ENCODE peak calls at places on chromosome 2, in four cellular contexts. U is IMR-90, B is mammary epithelial cell, A is hepatocyte. K is an unnamed sample. For H3K4me1, the result is how much of the 10 kb centered on the place peaks cover.

GRCh38 chr2:120314656-120315366 is 31.1 kb upstream of the INHBB start:
- DNase-seq in U (no peak), A (no peak), B (no peak), K (no peak)

GRCh38 chr2:205998601-205999000 is 87.4 kb downstream of the INO80D start:
- DNase-seq in U (peak), B (no peak), A (no peak), K (no peak)

GRCh38 chr2:191064590-191064989 is 50.6 kb upstream of the STAT1 start:
- DNase-seq in B (no peak), A (no peak), U (no peak), K (no peak)

GRCh38 chr2:231181848-231182247 is 16.6 kb upstream of the ARMC9 start:
- DNase-seq in A (no peak), B (peak), U (peak), K (no peak)

GRCh38 chr2:218230882-218231281 is 13.9 kb downstream of the ARPC2 start:
- DNase-seq in U (peak), A (peak), B (peak), K (no peak)

GRCh38 chr2:133643822-133644221 is 75.6 kb upstream of the NCKAP5 start:
- DNase-seq in U (no peak), A (no peak), B (no peak), K (no peak)

GRCh38 chr2:46847185-46847710 is 68.4 kb downstream of the MCFD2 start:
- DNase-seq in A (peak), U (peak), B (peak), K (no peak)

GRCh38 chr2:1514391-1515072 is 101.3 kb downstream of the TPO start:
- DNase-seq in A (no peak), B (no peak), U (no peak), K (no peak)

GRCh38 chr2:8490166-8490565 is 191.7 kb upstream of the ID2 start:
- DNase-seq in A (no peak), B (no peak), U (peak), K (no peak)

GRCh38 chr2:11203480-11203879 is 48.2 kb downstream of the SLC66A3 start:
- DNase-seq in B (peak), A (no peak), U (peak), K (no peak)

GRCh38 chr2:9423922-9424272 is 443 bp downstream of the CPSF3 start:
- DNase-seq in U (peak), A (no peak), B (no peak), K (no peak)

GRCh38 chr2:237159006-237159897 is 73.6 kb downstream of the COPS8 start:
- DNase-seq in U (no peak), B (no peak), A (no peak), K (no peak)

GRCh38 chr2:109070290-109070689 is 58.7 kb upstream of the SH3RF3 start:
- DNase-seq in B (no peak), A (no peak), U (no peak), K (no peak)

GRCh38 chr2:234363011-234363487 is 133.8 kb downstream of the ARL4C start:
- DNase-seq in B (no peak), A (peak), U (no peak), K (no peak)

GRCh38 chr2:240223631-240224030 is 83.2 kb upstream of the OTOS start:
- DNase-seq in A (no peak), B (no peak), U (no peak), K (no peak)

GRCh38 chr2:2025803-2026202 is 281.5 kb upstream of the PXDN start:
- DNase-seq in B (no peak), U (no peak), A (no peak), K (no peak)

DNA sequence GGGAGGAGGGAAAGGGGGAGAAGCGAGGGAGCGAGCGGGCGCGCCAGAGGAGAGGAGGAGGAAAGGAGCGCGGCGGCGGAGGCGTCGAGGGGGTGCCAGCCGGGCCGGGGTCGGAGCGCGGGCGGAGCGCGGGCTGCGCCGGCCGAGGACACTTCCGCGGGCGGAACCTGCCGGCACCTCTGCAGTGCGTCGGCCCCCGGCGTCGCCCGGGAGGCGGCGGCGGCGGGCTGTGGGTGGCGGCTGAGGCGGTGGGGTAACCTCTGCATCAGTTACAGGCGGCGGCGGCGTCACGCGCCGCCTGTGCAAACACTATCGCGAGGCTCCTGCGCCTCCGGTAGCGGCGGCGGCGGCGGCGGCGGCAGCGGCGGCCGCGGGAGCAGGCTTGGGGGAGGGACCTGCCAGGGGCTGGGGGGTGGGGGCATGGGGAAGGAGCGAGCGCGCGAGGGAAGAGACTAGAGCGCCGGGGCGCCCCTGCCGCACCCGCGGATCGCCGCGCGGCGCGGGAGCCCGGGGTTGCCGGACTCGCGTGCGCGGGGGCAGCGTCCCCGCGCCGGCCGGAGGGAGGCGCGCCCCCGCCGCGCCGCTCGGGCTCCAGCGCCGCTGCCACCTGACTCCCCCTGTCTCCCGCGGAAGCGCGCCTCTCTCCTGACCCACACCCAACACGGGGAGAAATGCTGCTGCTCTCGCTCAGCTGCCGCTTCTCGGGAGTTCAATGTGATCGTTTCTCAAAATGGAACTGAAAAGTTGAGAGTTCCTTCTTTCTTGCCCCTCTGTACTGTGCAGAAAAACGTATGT is at the start of gene TLK1:
- DNase-seq in B (peak), A (peak), U (peak), K (no peak)
- H3K4me1 ChIP-seq in B (under half), A (under half), U (under half), K (under half)

GRCh38 chr2:106065983-106066826 is 127.9 kb downstream of the UXS1 start:
- DNase-seq in U (no peak), B (no peak), A (no peak), K (no peak)
- H2AFZ ChIP-seq in U (peak), B (peak), A (peak), K (no peak)

DNA sequence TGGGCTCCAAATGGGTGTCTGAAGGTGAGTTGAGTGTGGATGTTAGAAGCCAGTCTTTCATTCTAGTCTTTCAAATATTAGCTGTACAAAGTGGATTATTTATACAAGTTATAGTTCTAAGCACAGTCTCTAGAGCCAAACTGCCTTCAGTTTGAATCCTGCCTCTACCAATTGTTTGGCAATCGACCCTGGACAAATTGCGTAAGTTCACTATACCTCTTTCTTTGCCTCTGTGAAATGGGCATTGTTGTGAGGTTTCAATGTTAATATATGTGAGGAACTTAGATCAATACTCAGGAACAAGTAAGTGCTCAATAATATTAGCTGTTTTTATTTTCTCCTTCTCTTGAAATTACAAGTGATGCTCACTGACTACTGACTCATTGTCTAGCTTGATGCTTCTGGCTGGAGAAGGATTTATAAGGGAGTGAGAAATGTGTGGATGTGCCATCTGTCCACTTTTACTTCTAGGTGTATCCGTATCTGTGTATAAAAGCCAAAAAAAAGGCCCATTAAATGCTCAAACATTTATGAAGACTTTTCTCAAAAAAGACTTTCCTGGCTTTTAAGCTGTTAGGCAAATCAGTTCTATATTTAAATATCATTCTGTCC is 48.1 kb upstream of the RAPH1 start:
- DNase-seq in A (no peak), U (no peak), B (peak), K (no peak)
- H3K4me2 ChIP-seq in A (no peak), U (no peak), B (peak), K (no peak)

DNA sequence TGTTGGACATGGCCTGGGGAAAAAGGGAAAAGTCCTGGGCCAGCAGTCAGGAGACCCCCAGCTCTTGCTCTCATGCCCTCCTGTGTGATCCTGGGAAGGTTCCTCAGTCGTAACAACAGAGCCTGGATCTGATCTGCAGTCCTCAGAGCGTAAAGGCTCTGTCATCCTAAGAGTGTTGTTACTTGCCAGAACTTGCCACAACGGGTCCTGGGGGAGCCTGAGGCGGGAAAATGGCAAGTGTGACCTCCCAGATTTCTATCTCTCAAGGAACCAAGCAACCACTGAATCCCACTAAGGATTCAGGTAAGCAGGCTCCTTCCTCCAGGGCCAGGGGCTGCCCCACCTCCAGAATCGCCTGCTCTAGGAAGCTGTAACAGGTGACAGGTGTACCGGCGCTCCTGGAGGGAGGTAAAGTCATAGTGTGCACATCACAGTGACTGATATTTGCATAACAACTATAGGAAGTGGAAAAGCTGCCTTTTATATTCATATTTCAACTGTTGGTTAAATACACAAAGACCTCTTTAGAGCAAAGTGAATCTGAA is 18.4 kb downstream of the HS1BP3 start:
- DNase-seq in A (no peak), B (peak), U (no peak), K (no peak)
- H3K4me1 ChIP-seq in A (under half), B (under half), U (under half), K (under half)

K was measured in keratinocyte.